ENCODE peak calls at places on chromosomes 13 and 19, in four cellular contexts. K is foreskin keratinocyte, I is GM10248, D is nephron progenitor cell. A is an unnamed sample.

GRCh38 chr13:32125746-32126145 is 94.2 kb downstream of the FRY start:
- DNase-seq in I (no peak), K (no peak), D (no peak), A (no peak)

GRCh38 chr19:35404879-35405622 is 34.2 kb downstream of the GPR42 start:
- DNase-seq in I (peak), K (peak), D (no peak), A (peak)

GRCh38 chr19:39136225-39136940 is 10.8 kb downstream of the PAK4 start:
- DNase-seq in D (no peak), K (no peak), I (no peak), A (no peak)

GRCh38 chr13:33213797-33214196 is 71.8 kb downstream of the STARD13 start:
- DNase-seq in K (no peak), I (no peak), D (no peak), A (peak)

GRCh38 chr19:13621413-13621812 is 115.1 kb upstream of the CACNA1A start:
- DNase-seq in I (no peak), K (peak), D (no peak), A (peak)

GRCh38 chr13:37960427-37960826 is 90.9 kb upstream of the TRPC4 start:
- DNase-seq in K (no peak), I (no peak), D (no peak), A (no peak)

GRCh38 chr13:110634558-110634957 is 19.2 kb downstream of the NAXD start:
- DNase-seq in I (no peak), D (no peak), K (no peak), A (no peak)

GRCh38 chr13:102596147-102597028 is at the start of gene TPP2:
- DNase-seq in D (peak), K (peak), I (peak), A (peak)

GRCh38 chr13:67827992-67828391 is 597.9 kb upstream of the PCDH9 start:
- DNase-seq in D (no peak), K (no peak), I (no peak), A (no peak)

GRCh38 chr13:36086117-36086516 is 45.1 kb downstream of the DCLK1 start:
- DNase-seq in I (no peak), K (no peak), D (no peak), A (no peak)

GRCh38 chr19:42512743-42513304 is 15.5 kb downstream of the CEACAM1 start:
- DNase-seq in K (no peak), D (no peak), I (peak), A (no peak)

GRCh38 chr13:39035799-39036198 is 2.1 kb downstream of the PROSER1 start:
- DNase-seq in I (no peak), K (no peak), D (no peak), A (no peak)

GRCh38 chr13:45231722-45232121 is 30.9 kb upstream of the KCTD4 start:
- DNase-seq in K (no peak), D (no peak), I (no peak), A (no peak)

GRCh38 chr19:17318966-17319365 is 9.6 kb downstream of the DDA1 start:
- DNase-seq in D (no peak), K (no peak), I (no peak), A (no peak)

GRCh38 chr13:30334663-30335386 is 27.5 kb upstream of the KATNAL1 start:
- DNase-seq in I (peak), K (no peak), D (no peak), A (peak)

GRCh38 chr13:65154661-65155447 is 2075.3 kb downstream of the PCDH9 start:
- DNase-seq in K (no peak), I (no peak), D (no peak), A (no peak)

GRCh38 chr13:20714563-20715339 is 11.3 kb downstream of the IL17D start:
- DNase-seq in K (no peak), I (no peak), D (no peak), A (peak)

GRCh38 chr13:39512687-39513086 is 90.3 kb downstream of the LHFPL6 start:
- DNase-seq in D (no peak), K (peak), I (no peak), A (no peak)

GRCh38 chr13:90950134-90950533 is 397.4 kb upstream of the MIR17HG start:
- DNase-seq in I (no peak), K (no peak), D (no peak), A (peak)

GRCh38 chr13:58946274-58946673 is 1217.5 kb downstream of the DIAPH3 start:
- DNase-seq in D (no peak), K (no peak), I (no peak), A (no peak)

GRCh38 chr19:42343344-42344110 is 18.1 kb downstream of the MEGF8 start:
- DNase-seq in I (no peak), K (no peak), D (peak), A (no peak)

GRCh38 chr19:2648528-2648937 is 54.0 kb downstream of the GNG7 start:
- DNase-seq in I (peak), D (peak), K (peak), A (peak)

GRCh38 chr13:46668302-46668720 is 115.3 kb downstream of the LRCH1 start:
- DNase-seq in D (no peak), K (no peak), I (no peak), A (no peak)

GRCh38 chr19:4042064-4042730 is 24.5 kb downstream of the ZBTB7A start:
- DNase-seq in D (no peak), I (no peak), K (no peak), A (no peak)

GRCh38 chr19:20999731-21000352 is 20.6 kb upstream of the ZNF430 start:
- DNase-seq in I (peak), D (peak), K (peak), A (peak)

GRCh38 chr19:16428372-16429036 is 43.3 kb downstream of the EPS15L1 start:
- DNase-seq in I (no peak), D (no peak), K (no peak), A (no peak)

GRCh38 chr13:98761126-98761978 is 8.9 kb upstream of the SLC15A1 start:
- DNase-seq in I (peak), D (no peak), K (peak), A (no peak)

GRCh38 chr19:42140125-42140754 is 8.0 kb upstream of the POU2F2 start:
- DNase-seq in I (no peak), D (peak), K (no peak), A (peak)

GRCh38 chr19:13060964-13061927 is 41.4 kb downstream of the LYL1 start:
- DNase-seq in K (peak), D (peak), I (peak), A (peak)

A was measured in SJCRH30.